ENCODE peak calls at places on chromosomes 4 and X, in five cellular contexts. N is CD4-positive, CD25-positive, alpha-beta regulatory T cell; R is esophagus squamous epithelium; V is right atrium auricular region; L is sigmoid colon. C is an unnamed sample. For H3K36me3, the result is how much of the 10 kb centered on the place peaks cover.

GRCh38 chr4:89836031-89836777 is 757 bp downstream of the SNCA start:
- DNase-seq in N (no peak), R (no peak), V (no peak), L (no peak), C (peak)

GRCh38 chr4:54709281-54709854 is 51.6 kb downstream of the KIT start:
- DNase-seq in N (no peak), R (no peak), V (no peak), L (no peak), C (no peak)

GRCh38 chr4:139266583-139267257 is 13.3 kb downstream of the MGARP start:
- DNase-seq in N (peak), R (peak), V (peak), L (peak), C (peak)

GRCh38 chrX:12297353-12297752 is 159.1 kb downstream of the FRMPD4 start:
- DNase-seq in N (no peak), R (no peak), V (no peak), L (no peak), C (no peak)

GRCh38 chrX:18725316-18725943 is 18.0 kb downstream of the PPEF1 start:
- DNase-seq in N (no peak), R (no peak), V (no peak), L (no peak), C (no peak)

GRCh38 chr4:56215138-56215793 is 172.0 kb downstream of the AASDH start:
- DNase-seq in N (no peak), R (no peak), V (no peak), L (no peak), C (no peak)

GRCh38 chrX:118552501-118552900 is 56.9 kb downstream of the DOCK11 start:
- DNase-seq in N (peak), R (no peak), V (peak), L (peak), C (no peak)

GRCh38 chr4:25863347-25863784 is 578 bp upstream of the SEL1L3 start:
- DNase-seq in N (no peak), R (no peak), V (no peak), L (no peak), C (peak)

GRCh38 chr4:112113786-112114185 is 31.5 kb upstream of the FAM241A start:
- DNase-seq in N (no peak), R (no peak), V (no peak), L (no peak), C (no peak)

GRCh38 chrX:48945517-48946348 is 11.7 kb downstream of the OTUD5 start:
- DNase-seq in N (peak), R (no peak), V (no peak), L (no peak), C (peak)

GRCh38 chr4:95732061-95732460 is 107.8 kb upstream of the PDHA2 start:
- DNase-seq in N (no peak), R (no peak), V (no peak), L (no peak), C (no peak)

GRCh38 chr4:153785830-153786721 is 2.8 kb downstream of the SFRP2 start:
- DNase-seq in N (peak), R (no peak), V (no peak), L (no peak), C (peak)

GRCh38 chrX:48826135-48826875 is at the start of gene ERAS:
- DNase-seq in N (no peak), R (no peak), V (no peak), L (no peak), C (peak)

GRCh38 chr4:148445071-148445902 is 3.1 kb upstream of the NR3C2 start:
- DNase-seq in N (peak), R (peak), V (peak), L (peak), C (peak)

GRCh38 chr4:113069212-113069892 is 19.9 kb downstream of the ANK2 start:
- DNase-seq in N (no peak), R (no peak), V (no peak), L (no peak), C (no peak)

GRCh38 chrX:131060147-131060546 is 2.0 kb downstream of the ARHGAP36 start:
- DNase-seq in N (no peak), R (no peak), V (no peak), L (no peak), C (no peak)

GRCh38 chr4:22686156-22686555 is 6.6 kb upstream of the GBA3 start:
- DNase-seq in N (no peak), R (no peak), V (no peak), L (no peak), C (no peak)

GRCh38 chr4:107843394-107843793 is 18.7 kb downstream of the SGMS2 start:
- DNase-seq in N (no peak), R (no peak), V (no peak), L (no peak), C (no peak)

GRCh38 chrX:153926863-153927685 is 1.0 kb upstream of the ARHGAP4 start:
- DNase-seq in N (peak), R (peak), V (no peak), L (peak), C (no peak)

GRCh38 chr4:85611661-85612060 is 136.7 kb downstream of the ARHGAP24 start:
- DNase-seq in N (no peak), R (no peak), V (no peak), L (no peak), C (no peak)

GRCh38 chr4:180664766-180665368 is 1578.3 kb upstream of the TENM3 start:
- DNase-seq in N (peak), R (no peak), V (peak), L (peak), C (peak)

GRCh38 chr4:146033149-146033548 is 94.5 kb upstream of the ZNF827 start:
- DNase-seq in N (no peak), R (no peak), V (no peak), L (no peak), C (no peak)

GRCh38 chr4:141109983-141110382 is 23.3 kb downstream of the RNF150 start:
- DNase-seq in N (no peak), R (no peak), V (no peak), L (no peak), C (no peak)

GRCh38 chrX:71532078-71532752 is 689 bp upstream of the OGT start:
- DNase-seq in N (peak), R (no peak), V (no peak), L (no peak), C (no peak)

GRCh38 chrX:120456973-120457372 is 12.1 kb downstream of the LAMP2 start:
- DNase-seq in N (peak), R (no peak), V (no peak), L (no peak), C (no peak)

GRCh38 chrX:56785442-56785841 is 56.4 kb downstream of the NBDY start:
- DNase-seq in N (no peak), R (no peak), V (no peak), L (peak), C (no peak)

GRCh38 chr4:100582146-100582545 is 64.3 kb upstream of the EMCN start:
- DNase-seq in N (no peak), R (no peak), V (no peak), L (no peak), C (no peak)

GRCh38 chr4:52840531-52841350 is 21.4 kb upstream of the RASL11B start:
- DNase-seq in N (no peak), R (no peak), V (peak), L (no peak), C (peak)

GRCh38 chr4:148030486-148030885 is 298.6 kb downstream of the ARHGAP10 start:
- DNase-seq in N (no peak), R (no peak), V (no peak), L (no peak), C (no peak)

GRCh38 chrX:81201692-81202412 is at the start of the genes HMGN5 and SH3BGRL:
- DNase-seq in N (peak), R (peak), V (peak), L (peak), C (peak)

GRCh38 chr4:160373911-160374310 is 1271.0 kb downstream of the RAPGEF2 start:
- DNase-seq in N (no peak), R (no peak), V (no peak), L (no peak), C (no peak)

GRCh38 chrX:153871946-153872878 is 13.8 kb downstream of the L1CAM start:
- DNase-seq in N (no peak), R (no peak), V (no peak), L (no peak), C (peak)

GRCh38 chr4:106601519-106601918 is 232.9 kb upstream of the GIMD1 start:
- DNase-seq in N (no peak), R (no peak), V (no peak), L (no peak), C (no peak)

GRCh38 chr4:87011340-87012034 is 76.7 kb downstream of the AFF1 start:
- DNase-seq in N (no peak), R (no peak), V (no peak), L (no peak), C (no peak)

GRCh38 chrX:153879741-153880439 is 6.1 kb downstream of the L1CAM start:
- DNase-seq in N (no peak), R (no peak), V (no peak), L (no peak), C (peak)

GRCh38 chr4:30399476-30399875 is 320.7 kb upstream of the PCDH7 start:
- DNase-seq in N (no peak), R (no peak), V (no peak), L (no peak), C (no peak)

GRCh38 chr4:133149932-133150642 is 993 bp downstream of the PCDH10 start:
- DNase-seq in N (no peak), R (no peak), V (no peak), L (peak), C (peak)
- H3K4me3 ChIP-seq in N (no peak), R (peak), V (peak), L (peak), C (peak)

GRCh38 chr4:93911671-93912070 is 83.1 kb downstream of the ATOH1 start:
- DNase-seq in N (no peak), R (no peak), V (no peak), L (no peak), C (no peak)
- H3K36me3 ChIP-seq in N (under half), R (under half), V (under half), L (under half), C (under half)

GRCh38 chrX:38803286-38803608 is 2.0 kb downstream of the MID1IP1 start:
- DNase-seq in N (peak), R (no peak), V (no peak), L (no peak), C (no peak)

GRCh38 chrX:38799995-38800394 is 1.3 kb upstream of the MID1IP1 start:
- DNase-seq in N (peak), R (no peak), V (no peak), L (no peak), C (no peak)

GRCh38 chrX:38798956-38799355 is 2.3 kb upstream of the MID1IP1 start:
- DNase-seq in N (no peak), R (no peak), V (no peak), L (no peak), C (no peak)

GRCh38 chrX:38803609-38804480 is 2.6 kb downstream of the MID1IP1 start:
- DNase-seq in N (peak), R (peak), V (peak), L (peak), C (peak)

GRCh38 chrX:38800981-38801845 is at the start of gene MID1IP1:
- DNase-seq in N (peak), R (peak), V (peak), L (peak), C (peak)
- H3K4me3 ChIP-seq in N (peak), R (peak), V (peak), L (peak), C (peak)

GRCh38 chr4:39763714-39764572 is 66.0 kb downstream of the UBE2K start:
- DNase-seq in N (no peak), R (no peak), V (no peak), L (no peak), C (no peak)

GRCh38 chr4:39754309-39754708 is 56.4 kb downstream of the UBE2K start:
- DNase-seq in N (no peak), R (no peak), V (no peak), L (no peak), C (no peak)

GRCh38 chr4:39758176-39758575 is 60.2 kb downstream of the UBE2K start:
- DNase-seq in N (no peak), R (no peak), V (no peak), L (no peak), C (no peak)

GRCh38 chr4:39756159-39756558 is 58.2 kb downstream of the UBE2K start:
- DNase-seq in N (no peak), R (no peak), V (no peak), L (no peak), C (no peak)

DNA sequence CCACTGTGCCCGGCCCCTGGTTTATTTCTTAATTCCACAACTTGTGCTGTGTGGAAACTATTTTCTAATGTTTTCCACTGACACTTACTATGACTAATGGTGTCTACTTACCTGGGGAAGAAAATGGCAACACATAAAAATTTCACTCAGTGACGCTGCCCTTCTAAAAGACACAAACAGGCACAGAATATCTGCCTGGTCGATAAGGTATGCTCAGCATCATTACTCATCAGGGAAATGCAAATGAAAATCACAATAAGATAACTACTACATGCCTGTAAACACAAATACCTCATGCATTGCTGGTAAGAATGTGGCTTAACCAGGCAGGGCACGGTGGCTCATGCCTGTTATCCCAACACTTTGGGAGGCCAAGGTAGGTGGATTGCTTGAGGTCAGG is 61.6 kb downstream of the UBE2K start:
- DNase-seq in N (no peak), R (no peak), V (no peak), L (no peak), C (no peak)
- H3K36me3 ChIP-seq in N (half or more), R (under half), V (under half), L (under half), C (under half)

C was measured in H7.